ENCODE peak calls at places on chromosomes 11 and 22, in ten cellular contexts. B is AG10803; P is ACHN; A is HS-27A; J is naive thymus-derived CD8-positive, alpha-beta T cell; U is stimulated activated CD4-positive, alpha-beta T cell treated with anti-CD3 and anti-CD28 coated beads, Interleukin-1b, Interleukin-23, amount 100 ng/mL, for 24 hours; E is NCI-H1092 treated with DMSO at 0.1 percent for 48 hours; G is EL; L is HFF-Myc; K is NCI-H1694 treated with DMSO at 0.1 percent for 48 hours. D is an unnamed sample.

GRCh38 chr22:17116931-17117330 is 4.2 kb downstream of the TMEM121B start:
- DNase-seq in G (no peak), K (no peak), E (no peak), P (no peak), B (no peak), L (no peak), A (no peak), U (no peak), J (no peak), D (no peak)

GRCh38 chr22:17634696-17635095 is 3.9 kb upstream of the BCL2L13 start:
- DNase-seq in K (no peak), L (no peak), A (no peak), B (no peak), E (no peak), U (no peak), G (peak), J (no peak), P (no peak), D (no peak)

GRCh38 chr22:46138058-46138797 is 12.1 kb upstream of the PPARA start:
- DNase-seq in U (no peak), K (no peak), P (no peak), J (no peak), B (no peak), E (no peak), A (no peak), L (no peak), G (no peak), D (no peak)

GRCh38 chr22:42275970-42276369 is 5.5 kb upstream of the TCF20 start:
- DNase-seq in J (no peak), U (no peak), G (no peak), A (no peak), E (no peak), L (no peak), B (no peak), K (no peak), P (no peak), D (no peak)

GRCh38 chr22:23518381-23519187 is 61.5 kb downstream of the IGLL1 start:
- DNase-seq in K (no peak), L (no peak), A (no peak), J (no peak), E (peak), B (no peak), G (no peak), P (no peak), U (no peak), D (no peak)

GRCh38 chr11:103652013-103652412 is 384.4 kb upstream of the DDI1 start:
- DNase-seq in L (no peak), B (no peak), U (no peak), G (peak), K (no peak), P (no peak), J (no peak), A (peak), E (no peak), D (no peak)

GRCh38 chr11:31651208-31651607 is 141.6 kb downstream of the ELP4 start:
- DNase-seq in B (no peak), K (no peak), L (no peak), J (no peak), P (no peak), U (no peak), G (no peak), E (no peak), A (no peak), D (no peak)

GRCh38 chr22:49419661-49420060 is 408.0 kb downstream of the BRD1 start:
- DNase-seq in A (no peak), E (no peak), K (no peak), U (no peak), J (no peak), P (no peak), L (no peak), B (no peak), G (no peak), D (no peak)

GRCh38 chr11:36478700-36479329 is 31.3 kb downstream of the TRAF6 start:
- DNase-seq in K (peak), L (peak), U (no peak), E (peak), P (peak), G (peak), J (no peak), B (peak), A (no peak), D (no peak)

GRCh38 chr11:122101625-122102291 is 14.3 kb downstream of the BLID start:
- DNase-seq in E (peak), G (peak), U (no peak), L (no peak), P (no peak), B (peak), J (no peak), K (no peak), A (no peak), D (no peak)

GRCh38 chr11:121671276-121672168 is 218.8 kb upstream of the SORL1-AS1 start:
- DNase-seq in P (no peak), L (peak), B (peak), K (no peak), E (peak), U (no peak), J (no peak), A (no peak), G (no peak), D (no peak)

GRCh38 chr22:37930952-37931440 is 22.4 kb downstream of the C22orf23 start:
- DNase-seq in K (no peak), E (no peak), P (no peak), G (no peak), B (no peak), J (no peak), L (no peak), U (no peak), A (no peak), D (no peak)

GRCh38 chr22:17483670-17484372 is 79.5 kb upstream of the SLC25A18 start:
- DNase-seq in U (no peak), A (no peak), B (no peak), J (no peak), E (no peak), P (peak), K (no peak), L (no peak), G (no peak), D (no peak)